ENCODE peak calls at places on chromosomes 2 and 18, in ten cellular contexts. T is AG09319, Y is left ventricle myocardium inferior, I is A549, M is astrocyte of the spinal cord, X is GM20000, A is WTC11, R is endothelial cell, D is coronary artery, H is neural progenitor cell. U is an unnamed sample.

GRCh38 chr2:8684421-8684884 is 2.6 kb downstream of the ID2 start:
- DNase-seq in T (no peak), Y (no peak), I (peak; percentile 51), M (peak; percentile 42), X (peak; percentile 45), A (no peak), R (no peak), D (peak; percentile 71), H (peak; percentile 54), U (peak; percentile 62)

GRCh38 chr2:12754643-12755042 is 37.9 kb downstream of the TRIB2 start:
- DNase-seq in T (no peak), Y (no peak), I (no peak), M (no peak), X (no peak), A (peak; percentile 46), R (no peak), D (no peak), H (peak; percentile 26), U (no peak)

GRCh38 chr2:132999421-132999820 is 329.4 kb upstream of the LYPD1 start:
- DNase-seq in T (no peak), Y (no peak), I (no peak), M (no peak), X (no peak), A (no peak), R (no peak), D (no peak), H (no peak), U (no peak)

GRCh38 chr2:31337860-31338259 is 76.7 kb downstream of the XDH start:
- DNase-seq in T (peak; percentile 31), Y (no peak), I (no peak), M (peak; percentile 88), X (no peak), A (no peak), R (no peak), D (no peak), H (no peak), U (no peak)

GRCh38 chr2:240965296-240965904 is 33.0 kb upstream of the SNED1 start:
- DNase-seq in T (no peak), Y (peak; percentile 43), I (no peak), M (no peak), X (no peak), A (no peak), R (no peak), D (no peak), H (no peak), U (no peak)

GRCh38 chr2:237932731-237933131 is 34.1 kb upstream of the UBE2F start:
- DNase-seq in T (peak; percentile 78), Y (no peak), I (no peak), M (peak; percentile 63), X (no peak), A (no peak), R (no peak), D (no peak), H (no peak), U (no peak)

GRCh38 chr2:85537600-85538506 is 1.1 kb upstream of the MAT2A start:
- DNase-seq in T (no peak), Y (peak; percentile 58), I (peak; percentile 56), M (no peak), X (peak; percentile 40), A (peak; percentile 66), R (peak; percentile 45), D (peak; percentile 81), H (peak; percentile 75), U (peak; percentile 51)

GRCh38 chr2:158676696-158677095 is 118.4 kb upstream of the DAPL1 start:
- DNase-seq in T (no peak), Y (peak; percentile 61), I (no peak), M (no peak), X (no peak), A (no peak), R (no peak), D (no peak), H (no peak), U (no peak)

GRCh38 chr18:79797518-79798345 is at the start of gene KCNG2:
- DNase-seq in T (no peak), Y (no peak), I (peak; percentile 19), M (no peak), X (peak; percentile 90), A (peak; percentile 63), R (peak; percentile 71), D (no peak), H (peak; percentile 87), U (peak; percentile 40)

GRCh38 chr18:28005164-28005563 is 171.8 kb downstream of the CDH2 start:
- DNase-seq in T (no peak), Y (no peak), I (no peak), M (no peak), X (no peak), A (no peak), R (no peak), D (no peak), H (peak; percentile 11), U (no peak)

GRCh38 chr18:76823574-76823973 is 1.2 kb downstream of the ZNF236 start:
- DNase-seq in T (no peak), Y (peak; percentile 37), I (peak; percentile 50), M (peak; percentile 23), X (peak; percentile 47), A (peak; percentile 66), R (peak; percentile 68), D (peak; percentile 76), H (peak; percentile 67), U (no peak)
- TF ChIP-seq CTCF in T (peak; percentile 30), Y (no peak), I (peak; percentile 31), M (peak; percentile 55), X (no peak), A (no peak), R (no peak), D (no peak), H (peak; percentile 44), U (no peak)

GRCh38 chr18:9707381-9708056 is 582 bp upstream of the RAB31 start:
- DNase-seq in T (no peak), Y (no peak), I (no peak), M (peak; percentile 55), X (no peak), A (no peak), R (peak; percentile 14), D (no peak), H (no peak), U (no peak)

GRCh38 chr18:9706081-9706935 is 1.8 kb upstream of the RAB31 start:
- DNase-seq in T (no peak), Y (no peak), I (no peak), M (no peak), X (no peak), A (no peak), R (no peak), D (no peak), H (no peak), U (no peak)

GRCh38 chr18:9710037-9710436 is 1.9 kb downstream of the RAB31 start:
- DNase-seq in T (no peak), Y (no peak), I (no peak), M (no peak), X (no peak), A (no peak), R (no peak), D (no peak), H (no peak), U (no peak)

GRCh38 chr18:9708882-9709877 is 1.1 kb downstream of the RAB31 start:
- DNase-seq in T (no peak), Y (peak; percentile 25), I (no peak), M (no peak), X (peak; percentile 65), A (peak; percentile 32), R (peak; percentile 41), D (no peak), H (peak; percentile 65), U (peak; percentile 25)

DNA sequence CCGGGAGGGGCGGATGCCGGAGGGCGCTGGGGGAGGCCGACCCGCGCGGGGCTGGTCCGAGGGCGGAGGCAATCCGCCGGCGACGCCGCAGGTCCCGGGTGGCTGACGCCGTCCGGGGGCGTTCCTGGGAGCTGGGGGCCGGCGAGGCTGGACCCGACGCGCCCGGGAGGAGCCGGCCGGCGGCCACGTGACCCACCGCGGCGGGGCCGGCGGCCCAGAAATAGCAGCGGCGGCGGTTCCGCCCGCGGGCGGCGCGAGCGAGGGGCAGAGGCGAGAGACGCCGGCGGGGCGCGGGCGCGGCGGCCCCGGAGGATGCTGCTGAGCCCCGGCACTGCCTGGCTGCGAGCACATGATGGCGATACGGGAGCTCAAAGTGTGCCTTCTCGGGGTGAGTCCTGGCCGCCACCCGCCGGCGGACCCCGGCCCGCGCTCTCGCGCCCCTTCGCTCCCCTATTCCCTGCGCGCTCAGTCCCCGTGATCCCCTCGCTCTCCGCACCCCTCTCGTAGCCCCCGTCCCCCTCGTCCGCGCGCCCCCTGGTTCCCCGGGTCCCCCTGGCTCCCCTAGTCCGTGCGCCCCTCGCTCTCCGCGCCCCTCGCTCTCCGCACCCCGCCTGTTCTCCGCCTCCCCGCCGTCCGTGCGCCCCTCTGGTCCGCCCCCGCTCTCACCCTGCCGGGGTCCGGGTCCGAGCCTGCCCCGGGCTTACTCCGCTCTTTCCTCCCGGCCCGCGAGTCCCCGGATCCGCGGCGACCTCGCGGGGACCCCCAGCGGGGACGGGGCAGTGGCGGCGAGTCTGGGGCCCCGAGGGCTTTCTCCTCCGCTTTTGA is at the start of gene RAB31:
- DNase-seq in T (no peak), Y (peak; percentile 81), I (peak; percentile 44), M (peak; percentile 77), X (peak; percentile 83), A (peak; percentile 56), R (peak; percentile 62), D (peak; percentile 91), H (peak; percentile 74), U (peak; percentile 15)
- TF ChIP-seq CTCF in T (no peak), Y (peak; percentile 26), I (no peak), M (peak; percentile 11), X (no peak), A (no peak), R (no peak), D (no peak), H (no peak), U (no peak)

GRCh38 chr18:75031717-75032317 is 177.1 kb downstream of the PTGR3 start:
- DNase-seq in T (peak; percentile 1), Y (no peak), I (no peak), M (no peak), X (no peak), A (no peak), R (no peak), D (no peak), H (no peak), U (no peak)
- TF ChIP-seq CTCF in T (no peak), Y (no peak), I (no peak), M (no peak), X (no peak), A (no peak), R (no peak), D (no peak), H (no peak), U (no peak)

GRCh38 chr2:169094676-169095075 is 25.3 kb downstream of the DHRS9 start:
- DNase-seq in T (no peak), Y (no peak), I (no peak), M (no peak), X (no peak), A (no peak), R (no peak), D (no peak), H (peak; percentile 45), U (no peak)

GRCh38 chr2:169091761-169092523 is 22.6 kb downstream of the DHRS9 start:
- DNase-seq in T (no peak), Y (no peak), I (peak; percentile 36), M (peak; percentile 68), X (no peak), A (no peak), R (no peak), D (no peak), H (no peak), U (no peak)

GRCh38 chr2:169091256-169091655 is 21.9 kb downstream of the DHRS9 start:
- DNase-seq in T (no peak), Y (no peak), I (no peak), M (no peak), X (no peak), A (no peak), R (no peak), D (no peak), H (no peak), U (no peak)

GRCh38 chr2:169095631-169096105 is 26.3 kb downstream of the DHRS9 start:
- DNase-seq in T (peak; percentile 46), Y (no peak), I (peak; percentile 30), M (peak; percentile 96), X (no peak), A (no peak), R (no peak), D (no peak), H (no peak), U (peak; percentile 20)

GRCh38 chr2:169093535-169093934 is 24.2 kb downstream of the DHRS9 start:
- DNase-seq in T (no peak), Y (no peak), I (no peak), M (peak; percentile 43), X (no peak), A (no peak), R (no peak), D (no peak), H (no peak), U (no peak)
- TF ChIP-seq CTCF in T (no peak), Y (no peak), I (no peak), M (no peak), X (no peak), A (no peak), R (no peak), D (no peak), H (no peak), U (no peak)